ENCODE peak calls at places on chromosomes 16 and 17, in seven cellular contexts. L is NB4, E is endothelial cell of umbilical vein, U is AG04450, C is lower leg skin, S is GM13977, X is omental fat pad. N is an unnamed sample.

GRCh38 chr16:66475232-66475631 is 48.1 kb downstream of the BEAN1 start:
- DNase-seq in L (no peak), E (no peak), U (no peak), C (peak; percentile 65), S (peak; percentile 9), X (no peak), N (no peak)

GRCh38 chr17:62751350-62751691 is 56.8 kb downstream of the MARCHF10 start:
- DNase-seq in L (no peak), E (no peak), U (no peak), C (no peak), S (no peak), X (no peak), N (no peak)

GRCh38 chr16:81513204-81514040 is 68.8 kb downstream of the CMIP start:
- DNase-seq in L (no peak), E (peak; percentile 84), U (no peak), C (peak; percentile 94), S (no peak), X (no peak), N (peak; percentile 64)

GRCh38 chr16:19432429-19432828 is 14.7 kb downstream of the TMC5 start:
- DNase-seq in L (peak; percentile 5), E (no peak), U (no peak), C (no peak), S (no peak), X (no peak), N (no peak)

GRCh38 chr17:59764292-59764741 is 56.9 kb downstream of the VMP1 start:
- DNase-seq in L (no peak), E (no peak), U (no peak), C (no peak), S (no peak), X (no peak), N (no peak)

GRCh38 chr17:38463451-38463858 is 35.2 kb downstream of the ARHGAP23 start:
- DNase-seq in L (no peak), E (no peak), U (no peak), C (peak; percentile 92), S (no peak), X (no peak), N (no peak)

GRCh38 chr16:7746971-7747370 is 414.3 kb downstream of the RBFOX1 start:
- DNase-seq in L (no peak), E (no peak), U (no peak), C (no peak), S (no peak), X (no peak), N (no peak)

GRCh38 chr16:57268804-57269800 is 15.4 kb downstream of the PLLP start:
- DNase-seq in L (no peak), E (no peak), U (no peak), C (no peak), S (no peak), X (no peak), N (no peak)

GRCh38 chr17:66727634-66728570 is 107.0 kb upstream of the CACNG5 start:
- DNase-seq in L (peak; percentile 55), E (peak; percentile 61), U (no peak), C (no peak), S (peak; percentile 79), X (peak; percentile 25), N (peak; percentile 45)
- TF ChIP-seq CTCF in L (peak; percentile 77), E (peak; percentile 65), U (peak; percentile 74), C (no peak), S (peak; percentile 81), X (no peak), N (no peak)

DNA sequence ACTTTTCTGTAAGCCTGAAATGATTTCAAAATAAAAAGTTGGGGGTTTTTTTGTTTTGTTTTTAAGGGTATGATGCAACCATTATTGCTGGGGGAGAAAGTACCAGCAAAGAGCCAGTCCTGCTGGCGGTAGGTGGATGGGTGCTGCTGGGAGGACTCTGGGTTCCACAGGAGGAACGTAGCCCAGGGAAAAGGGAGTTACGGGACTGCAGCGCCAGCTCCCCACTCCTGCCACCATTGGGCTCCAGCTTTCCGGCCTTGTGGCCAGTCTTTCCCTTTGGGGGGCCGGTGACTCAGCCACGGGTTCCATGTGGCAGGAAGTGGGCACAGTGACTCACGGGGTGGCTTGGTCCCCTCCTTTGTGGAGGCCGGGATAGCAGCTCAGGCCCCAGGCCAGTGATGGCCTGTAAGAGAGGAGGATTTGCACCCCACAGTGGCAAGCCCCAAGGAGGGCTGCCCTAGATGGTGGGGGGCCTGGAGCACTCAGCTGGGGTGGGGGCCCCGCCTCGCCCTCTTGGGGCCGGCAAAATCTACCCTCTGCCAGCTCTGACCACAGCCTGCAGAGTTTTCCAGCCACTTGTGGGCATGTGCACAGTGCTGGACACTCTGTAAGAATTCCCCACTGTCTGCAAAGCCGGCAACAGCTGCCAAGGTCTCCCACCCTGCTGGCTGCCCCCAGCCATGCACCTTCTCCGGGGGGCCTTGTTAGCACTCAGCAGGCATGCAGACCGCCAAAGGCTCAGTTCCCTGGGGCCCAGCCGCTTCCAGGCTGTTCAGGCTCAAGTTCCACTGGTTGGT is 30.4 kb downstream of the SOCS3 start:
- DNase-seq in L (peak; percentile 99), E (no peak), U (no peak), C (no peak), S (no peak), X (no peak), N (peak; percentile 53)
- TF ChIP-seq CTCF in L (no peak), E (no peak), U (no peak), C (no peak), S (no peak), X (no peak), N (no peak)

GRCh38 chr17:42424991-42425610 is 2.0 kb upstream of the CAVIN1 start:
- DNase-seq in L (no peak), E (no peak), U (no peak), C (no peak), S (no peak), X (no peak), N (no peak)

GRCh38 chr17:42431758-42432161 is 8.7 kb upstream of the CAVIN1 start:
- DNase-seq in L (no peak), E (no peak), U (no peak), C (no peak), S (no peak), X (no peak), N (no peak)

GRCh38 chr17:42429726-42430464 is 6.8 kb upstream of the CAVIN1 start:
- DNase-seq in L (no peak), E (no peak), U (no peak), C (no peak), S (no peak), X (no peak), N (no peak)

GRCh38 chr17:42423766-42424165 is 710 bp upstream of the CAVIN1 start:
- DNase-seq in L (no peak), E (no peak), U (no peak), C (no peak), S (no peak), X (no peak), N (no peak)

DNA sequence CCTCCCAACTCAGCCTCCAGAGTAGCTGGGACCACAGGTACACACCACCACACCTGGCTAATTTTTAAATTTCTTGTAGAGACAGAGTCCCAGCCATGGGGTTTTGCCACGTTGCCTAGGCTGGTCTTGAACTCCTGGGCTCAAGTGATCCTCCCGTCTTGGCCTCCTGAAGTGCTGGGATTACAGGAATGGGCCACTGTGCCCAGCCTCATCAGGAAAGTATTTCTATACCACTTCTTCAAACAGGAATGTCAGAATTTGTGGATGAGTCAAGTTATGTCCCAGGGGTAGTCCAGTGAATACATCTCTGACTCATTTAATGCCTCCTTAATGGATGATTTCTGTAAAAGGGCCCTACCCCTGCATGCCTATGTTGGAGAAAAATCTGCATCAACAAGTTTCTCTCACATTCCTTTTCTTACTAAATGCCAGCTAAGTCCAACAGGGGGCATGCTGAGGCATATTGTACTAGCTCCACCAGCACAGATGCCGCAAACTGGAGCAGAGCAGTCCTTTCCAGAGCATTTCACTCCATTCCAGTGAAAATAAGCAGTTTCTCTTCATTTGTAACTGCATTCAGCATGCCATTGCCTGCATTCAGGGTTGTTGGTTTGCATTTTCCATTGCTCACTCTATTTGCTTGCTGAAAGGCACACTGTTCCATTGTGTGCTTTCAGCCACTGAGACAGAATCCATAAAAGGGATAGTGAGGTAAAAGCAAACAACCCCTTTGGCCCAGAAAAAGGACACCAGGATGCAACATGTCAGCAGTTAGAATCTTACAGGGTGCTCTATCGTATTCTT is 5.3 kb upstream of the CAVIN1 start:
- DNase-seq in L (peak; percentile 66), E (peak; percentile 85), U (peak; percentile 91), C (no peak), S (peak; percentile 52), X (no peak), N (peak; percentile 52)
- TF ChIP-seq CTCF in L (peak; percentile 66), E (peak; percentile 71), U (peak; percentile 88), C (no peak), S (peak; percentile 73), X (peak; percentile 76), N (peak; percentile 53)

DNA sequence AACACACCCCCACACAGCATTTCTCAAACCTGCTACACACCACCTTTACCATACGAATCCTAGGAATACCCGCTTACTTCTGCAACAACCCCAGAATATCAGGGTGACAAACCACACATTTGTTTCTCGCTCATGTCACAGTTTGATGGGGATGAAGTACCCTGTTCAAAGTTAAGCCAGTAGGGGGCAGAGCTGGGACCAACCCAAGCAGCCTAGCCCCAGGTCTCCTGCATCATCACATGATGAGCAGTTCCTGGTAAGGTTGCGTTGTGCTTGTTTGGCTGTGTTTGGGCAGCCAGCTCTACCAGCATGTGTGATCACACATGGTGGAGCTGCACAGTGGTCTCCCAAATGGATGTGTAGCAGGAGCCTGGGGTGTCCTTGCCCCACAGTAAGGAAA is 103.6 kb upstream of the C16orf82 start:
- DNase-seq in L (peak; percentile 31), E (no peak), U (no peak), C (no peak), S (peak; percentile 30), X (no peak), N (no peak)
- TF ChIP-seq CTCF in L (peak; percentile 35), E (no peak), U (peak; percentile 44), C (no peak), S (peak; percentile 24), X (no peak), N (no peak)

GRCh38 chr17:67993153-67993997 is 2.9 kb downstream of the C17orf58 start:
- DNase-seq in L (peak; percentile 86), E (peak; percentile 74), U (no peak), C (peak; percentile 95), S (peak; percentile 92), X (peak; percentile 34), N (peak; percentile 82)
- TF ChIP-seq CTCF in L (no peak), E (no peak), U (peak; percentile 6), C (no peak), S (no peak), X (no peak), N (peak; percentile 16)

DNA sequence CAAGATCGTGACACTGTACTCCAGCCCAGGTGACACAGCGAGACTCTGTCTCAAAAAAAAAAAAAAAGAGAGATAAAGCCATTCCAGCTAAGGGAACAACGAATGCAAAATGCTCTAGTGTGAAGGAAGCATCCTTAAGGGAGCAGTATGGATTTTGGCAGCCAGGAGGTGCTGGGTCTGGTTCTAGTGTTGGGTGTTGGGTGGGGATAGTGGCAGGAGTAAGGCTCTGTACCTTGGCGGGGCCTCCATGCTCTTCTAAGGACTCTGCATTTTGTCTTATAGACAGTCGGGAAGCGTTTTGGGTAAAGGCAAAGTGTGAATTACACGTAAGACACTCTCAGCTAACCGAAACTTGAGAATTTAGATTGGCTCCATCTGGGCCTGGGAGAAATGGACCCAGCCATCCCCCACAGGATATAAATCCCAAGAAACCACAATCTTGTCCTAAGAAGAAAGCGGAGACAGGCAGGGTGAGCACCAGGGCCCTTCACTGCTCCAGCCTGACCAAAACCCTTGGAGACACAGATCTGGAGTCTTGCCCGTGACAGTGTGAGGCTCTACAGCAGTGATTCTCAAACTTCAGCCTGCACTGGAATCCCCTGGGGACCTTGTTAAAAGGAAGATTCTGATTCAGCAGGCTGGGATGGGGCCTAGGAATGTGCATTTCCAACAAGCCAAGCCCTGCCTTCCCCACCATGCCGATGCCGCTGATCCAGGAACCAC is 33.1 kb upstream of the PHB1 start:
- DNase-seq in L (no peak), E (no peak), U (no peak), C (no peak), S (no peak), X (no peak), N (no peak)
- TF ChIP-seq CTCF in L (no peak), E (no peak), U (no peak), C (no peak), S (no peak), X (no peak), N (no peak)